ENCODE peak calls at places on chromosomes 2 and 18, in four cellular contexts. T, J, Z and Y are unnamed samples.

GRCh38 chr2:74188018-74188601 is 9.4 kb upstream of the MOB1A start:
- DNase-seq in T (peak), J (no peak), Z (no peak), Y (no peak)

GRCh38 chr2:233979748-233980147 is 62.6 kb downstream of the TRPM8 start:
- DNase-seq in T (no peak), J (no peak), Z (no peak), Y (no peak)

GRCh38 chr2:160141419-160141818 is 58.7 kb downstream of the ITGB6 start:
- DNase-seq in T (no peak), J (no peak), Z (no peak), Y (no peak)

GRCh38 chr2:6845903-6846302 is 19.8 kb downstream of the CMPK2 start:
- DNase-seq in T (no peak), J (no peak), Z (no peak), Y (no peak)

GRCh38 chr2:102063948-102064678 is 72.4 kb downstream of the IL1R2 start:
- DNase-seq in T (no peak), J (no peak), Z (no peak), Y (no peak)

GRCh38 chr2:172168917-172169346 is 66.2 kb upstream of the DLX2 start:
- DNase-seq in T (no peak), J (no peak), Z (no peak), Y (no peak)

GRCh38 chr18:65751145-65752085 is 603 bp downstream of the CDH7 start:
- DNase-seq in T (peak), J (no peak), Z (no peak), Y (peak)

GRCh38 chr2:25324251-25324650 is 17.5 kb downstream of the DNMT3A start:
- DNase-seq in T (no peak), J (no peak), Z (no peak), Y (no peak)

GRCh38 chr2:40230717-40231300 is 221.1 kb downstream of the SLC8A1 start:
- DNase-seq in T (no peak), J (no peak), Z (no peak), Y (no peak)